ENCODE peak calls at places on chromosomes 6 and 20, in eight cellular contexts. F is NCI-H1092, J is Caki2, N is tibial nerve, C is HCT116, Y is nucleus accumbens, U is HTR-8/SVneo, V is LoVo. H is an unnamed sample.

GRCh38 chr6:20162515-20162914 is 49.8 kb downstream of the MBOAT1 start:
- DNase-seq in F (no peak), J (no peak), N (no peak), C (no peak), Y (no peak), U (no peak), V (no peak), H (no peak)

GRCh38 chr6:37862992-37863391 is 43.5 kb downstream of the ZFAND3 start:
- DNase-seq in F (no peak), J (no peak), N (no peak), C (no peak), Y (no peak), U (peak; percentile 43), V (no peak), H (no peak)

GRCh38 chr6:132101550-132101949 is 150.4 kb upstream of the CCN2 start:
- DNase-seq in F (no peak), J (no peak), N (no peak), C (no peak), Y (no peak), U (no peak), V (no peak), H (no peak)

GRCh38 chr6:163750436-163751031 is 336.0 kb downstream of the QKI start:
- DNase-seq in F (no peak), J (no peak), N (no peak), C (no peak), Y (no peak), U (no peak), V (no peak), H (no peak)

GRCh38 chr6:150566486-150566885 is 33.2 kb upstream of the PLEKHG1 start:
- DNase-seq in F (no peak), J (no peak), N (no peak), C (no peak), Y (no peak), U (no peak), V (peak; percentile 41), H (no peak)

GRCh38 chr6:17851720-17852161 is 135.7 kb downstream of the KIF13A start:
- DNase-seq in F (no peak), J (no peak), N (no peak), C (no peak), Y (no peak), U (no peak), V (no peak), H (no peak)

GRCh38 chr6:34680802-34681515 is 15.6 kb downstream of the ILRUN start:
- DNase-seq in F (no peak), J (peak; percentile 77), N (no peak), C (peak; percentile 27), Y (no peak), U (peak; percentile 50), V (no peak), H (no peak)

GRCh38 chr6:104256547-104257144 is 603.1 kb downstream of the HACE1 start:
- DNase-seq in F (no peak), J (no peak), N (no peak), C (no peak), Y (no peak), U (no peak), V (no peak), H (no peak)

GRCh38 chr20:40265872-40266533 is 423.0 kb downstream of the MAFB start:
- DNase-seq in F (peak; percentile 15), J (no peak), N (no peak), C (no peak), Y (no peak), U (peak; percentile 18), V (no peak), H (no peak)

GRCh38 chr20:31606678-31606927 is 1.5 kb downstream of the ID1 start:
- DNase-seq in F (no peak), J (no peak), N (no peak), C (no peak), Y (no peak), U (no peak), V (no peak), H (no peak)

GRCh38 chr20:51725584-51726176 is 42.5 kb downstream of the ATP9A start:
- DNase-seq in F (no peak), J (no peak), N (no peak), C (no peak), Y (no peak), U (no peak), V (no peak), H (no peak)

GRCh38 chr6:81683928-81684327 is 68.6 kb downstream of the TENT5A start:
- DNase-seq in F (no peak), J (no peak), N (no peak), C (no peak), Y (no peak), U (no peak), V (no peak), H (peak; percentile 96)

GRCh38 chr6:38604700-38605099 is 35.0 kb downstream of the BTBD9 start:
- DNase-seq in F (no peak), J (peak; percentile 37), N (no peak), C (no peak), Y (no peak), U (no peak), V (no peak), H (peak; percentile 67)

GRCh38 chr6:112906737-112907136 is 559.6 kb downstream of the RFPL4B start:
- DNase-seq in F (peak; percentile 15), J (no peak), N (peak; percentile 52), C (no peak), Y (no peak), U (no peak), V (no peak), H (no peak)

GRCh38 chr6:71324179-71324791 is 35.7 kb downstream of the OGFRL1 start:
- DNase-seq in F (no peak), J (no peak), N (no peak), C (no peak), Y (no peak), U (no peak), V (no peak), H (no peak)

GRCh38 chr6:43992783-43993505 is 134.3 kb downstream of the MRPL14 start:
- DNase-seq in F (no peak), J (peak; percentile 46), N (no peak), C (no peak), Y (no peak), U (no peak), V (no peak), H (no peak)

GRCh38 chr6:11999245-11999644 is 12.9 kb upstream of the HIVEP1 start:
- DNase-seq in F (no peak), J (no peak), N (no peak), C (no peak), Y (no peak), U (no peak), V (no peak), H (no peak)

GRCh38 chr20:33450867-33451266 is 7.3 kb upstream of the SNTA1 start:
- DNase-seq in F (no peak), J (peak; percentile 71), N (no peak), C (peak; percentile 56), Y (no peak), U (no peak), V (no peak), H (no peak)

GRCh38 chr6:160030103-160030502 is 61.2 kb downstream of the IGF2R start:
- DNase-seq in F (peak; percentile 83), J (no peak), N (peak; percentile 81), C (no peak), Y (peak; percentile 52), U (peak; percentile 88), V (no peak), H (peak; percentile 94)

GRCh38 chr6:119566546-119567263 is 217.1 kb upstream of the MAN1A1 start:
- DNase-seq in F (no peak), J (no peak), N (no peak), C (no peak), Y (no peak), U (no peak), V (no peak), H (no peak)

GRCh38 chr20:57224641-57225138 is 41.8 kb downstream of the BMP7 start:
- DNase-seq in F (no peak), J (no peak), N (no peak), C (no peak), Y (no peak), U (no peak), V (no peak), H (no peak)

GRCh38 chr20:60046860-60047259 is 88.6 kb downstream of the CDH26 start:
- DNase-seq in F (no peak), J (no peak), N (no peak), C (no peak), Y (no peak), U (no peak), V (no peak), H (no peak)

GRCh38 chr6:33949877-33950831 is 146.4 kb upstream of the MLN start:
- DNase-seq in F (no peak), J (no peak), N (no peak), C (no peak), Y (no peak), U (no peak), V (no peak), H (no peak)

GRCh38 chr20:4151342-4151741 is 136.0 kb upstream of the RNF24 start:
- DNase-seq in F (no peak), J (no peak), N (no peak), C (no peak), Y (no peak), U (no peak), V (no peak), H (no peak)

GRCh38 chr6:139452176-139452876 is 77.9 kb upstream of the CITED2 start:
- DNase-seq in F (no peak), J (no peak), N (no peak), C (no peak), Y (no peak), U (peak; percentile 48), V (no peak), H (no peak)

GRCh38 chr20:54178256-54178655 is 4.5 kb upstream of the CYP24A1 start:
- DNase-seq in F (no peak), J (no peak), N (no peak), C (no peak), Y (no peak), U (no peak), V (no peak), H (no peak)

GRCh38 chr20:50728981-50729874 is 2.2 kb upstream of the PARD6B start:
- DNase-seq in F (no peak), J (peak; percentile 70), N (no peak), C (peak; percentile 77), Y (no peak), U (no peak), V (peak; percentile 82), H (no peak)

GRCh38 chr6:1983850-1984249 is 261.6 kb downstream of the GMDS start:
- DNase-seq in F (no peak), J (no peak), N (no peak), C (no peak), Y (no peak), U (no peak), V (no peak), H (no peak)

H was measured in retinal pigment epithelial cell.